ENCODE peak calls at places on chromosome 17, in six cellular contexts. One of them, this sample, is unnamed.

GRCh38 chr17:1460233-1460632 is 4.2 kb upstream of the CRK start:
- DNase-seq in uterus: peak; percentile 50
- DNase-seq in GM23248: peak; percentile 67
- DNase-seq in CD8-positive, alpha-beta memory T cell: no peak
- DNase-seq in esophagus squamous epithelium: no peak
- DNase-seq in GM23338: no peak
- DNase-seq in this sample: peak; percentile 84

GRCh38 chr17:59311051-59311468 is 20.4 kb upstream of the YPEL2 start:
- DNase-seq in uterus: peak; percentile 21
- DNase-seq in GM23248: peak; percentile 74
- DNase-seq in CD8-positive, alpha-beta memory T cell: peak; percentile 64
- DNase-seq in esophagus squamous epithelium: no peak
- DNase-seq in GM23338: peak; percentile 80
- DNase-seq in this sample: no peak

GRCh38 chr17:7207120-7208001 is 12.3 kb downstream of the DLG4 start:
- DNase-seq in uterus: peak; percentile 73
- DNase-seq in GM23248: peak; percentile 73
- DNase-seq in CD8-positive, alpha-beta memory T cell: no peak
- DNase-seq in esophagus squamous epithelium: no peak
- DNase-seq in GM23338: no peak
- DNase-seq in this sample: no peak

GRCh38 chr17:50680126-50680525 is 27.6 kb downstream of the ANKRD40 start:
- DNase-seq in uterus: no peak
- DNase-seq in GM23248: no peak
- DNase-seq in CD8-positive, alpha-beta memory T cell: no peak
- DNase-seq in esophagus squamous epithelium: no peak
- DNase-seq in GM23338: no peak
- DNase-seq in this sample: no peak

GRCh38 chr17:45782889-45783592 is 1.1 kb upstream of the CRHR1 start:
- DNase-seq in uterus: peak; percentile 42
- DNase-seq in GM23248: peak; percentile 31
- DNase-seq in CD8-positive, alpha-beta memory T cell: peak; percentile 8
- DNase-seq in esophagus squamous epithelium: no peak
- DNase-seq in GM23338: peak; percentile 80
- DNase-seq in this sample: no peak

GRCh38 chr17:44807093-44807816 is 22.8 kb downstream of the GJC1 start:
- DNase-seq in uterus: no peak
- DNase-seq in GM23248: no peak
- DNase-seq in CD8-positive, alpha-beta memory T cell: no peak
- DNase-seq in esophagus squamous epithelium: no peak
- DNase-seq in GM23338: no peak
- DNase-seq in this sample: no peak

GRCh38 chr17:9987779-9988585 is 82.9 kb upstream of the RCVRN start:
- DNase-seq in uterus: no peak
- DNase-seq in GM23248: peak; percentile 54
- DNase-seq in CD8-positive, alpha-beta memory T cell: no peak
- DNase-seq in esophagus squamous epithelium: no peak
- DNase-seq in GM23338: peak; percentile 68
- DNase-seq in this sample: peak; percentile 54

GRCh38 chr17:15038656-15039055 is 226.5 kb downstream of the PMP22 start:
- DNase-seq in uterus: no peak
- DNase-seq in GM23248: peak; percentile 75
- DNase-seq in CD8-positive, alpha-beta memory T cell: no peak
- DNase-seq in esophagus squamous epithelium: no peak
- DNase-seq in GM23338: no peak
- DNase-seq in this sample: no peak

GRCh38 chr17:81422776-81423697 is 27.8 kb downstream of the BAHCC1 start:
- DNase-seq in uterus: peak; percentile 88
- DNase-seq in GM23248: peak; percentile 98
- DNase-seq in CD8-positive, alpha-beta memory T cell: no peak
- DNase-seq in esophagus squamous epithelium: no peak
- DNase-seq in GM23338: no peak
- DNase-seq in this sample: peak; percentile 77

GRCh38 chr17:82598256-82599011 is 49.8 kb downstream of the WDR45B start:
- DNase-seq in uterus: no peak
- DNase-seq in GM23248: peak; percentile 79
- DNase-seq in CD8-positive, alpha-beta memory T cell: no peak
- DNase-seq in esophagus squamous epithelium: no peak
- DNase-seq in GM23338: no peak
- DNase-seq in this sample: peak; percentile 37

GRCh38 chr17:45135978-45136791 is 698 bp downstream of the ACBD4 start:
- DNase-seq in uterus: no peak
- DNase-seq in GM23248: peak; percentile 62
- DNase-seq in CD8-positive, alpha-beta memory T cell: no peak
- DNase-seq in esophagus squamous epithelium: no peak
- DNase-seq in GM23338: no peak
- DNase-seq in this sample: peak; percentile 45

GRCh38 chr17:29776026-29776425 is 153.3 kb upstream of the CORO6 start:
- DNase-seq in uterus: no peak
- DNase-seq in GM23248: no peak
- DNase-seq in CD8-positive, alpha-beta memory T cell: no peak
- DNase-seq in esophagus squamous epithelium: no peak
- DNase-seq in GM23338: no peak
- DNase-seq in this sample: no peak

GRCh38 chr17:71792966-71793365 is 327.9 kb upstream of the SOX9 start:
- DNase-seq in uterus: no peak
- DNase-seq in GM23248: peak; percentile 86
- DNase-seq in CD8-positive, alpha-beta memory T cell: no peak
- DNase-seq in esophagus squamous epithelium: no peak
- DNase-seq in GM23338: peak; percentile 6
- DNase-seq in this sample: no peak

GRCh38 chr17:44785921-44786320 is 27.1 kb downstream of the ADAM11 start:
- DNase-seq in uterus: no peak
- DNase-seq in GM23248: no peak
- DNase-seq in CD8-positive, alpha-beta memory T cell: no peak
- DNase-seq in esophagus squamous epithelium: no peak
- DNase-seq in GM23338: no peak
- DNase-seq in this sample: no peak

GRCh38 chr17:17698869-17699351 is 17.7 kb downstream of the RAI1 start:
- DNase-seq in uterus: peak; percentile 59
- DNase-seq in GM23248: peak; percentile 45
- DNase-seq in CD8-positive, alpha-beta memory T cell: no peak
- DNase-seq in esophagus squamous epithelium: no peak
- DNase-seq in GM23338: peak; percentile 70
- DNase-seq in this sample: no peak

GRCh38 chr17:6366144-6366755 is 68.7 kb downstream of the AIPL1 start:
- DNase-seq in uterus: no peak
- DNase-seq in GM23248: peak; percentile 43
- DNase-seq in CD8-positive, alpha-beta memory T cell: no peak
- DNase-seq in esophagus squamous epithelium: no peak
- DNase-seq in GM23338: no peak
- DNase-seq in this sample: no peak

GRCh38 chr17:28745052-28745776 is 1.4 kb downstream of the TRAF4 start:
- DNase-seq in uterus: peak; percentile 51
- DNase-seq in GM23248: peak; percentile 80
- DNase-seq in CD8-positive, alpha-beta memory T cell: peak; percentile 33
- DNase-seq in esophagus squamous epithelium: no peak
- DNase-seq in GM23338: peak; percentile 75
- DNase-seq in this sample: peak; percentile 65

GRCh38 chr17:82416771-82417170 is 1.4 kb upstream of the HEXD start:
- DNase-seq in uterus: no peak
- DNase-seq in GM23248: peak; percentile 28
- DNase-seq in CD8-positive, alpha-beta memory T cell: no peak
- DNase-seq in esophagus squamous epithelium: no peak
- DNase-seq in GM23338: no peak
- DNase-seq in this sample: no peak

GRCh38 chr17:49676276-49676868 is 1.5 kb downstream of the SPOP start:
- DNase-seq in uterus: no peak
- DNase-seq in GM23248: peak; percentile 78
- DNase-seq in CD8-positive, alpha-beta memory T cell: peak; percentile 81
- DNase-seq in esophagus squamous epithelium: no peak
- DNase-seq in GM23338: peak; percentile 59
- DNase-seq in this sample: no peak

GRCh38 chr17:80260791-80261158 is at the start of gene RNF213:
- DNase-seq in uterus: peak; percentile 56
- DNase-seq in GM23248: peak; percentile 66
- DNase-seq in CD8-positive, alpha-beta memory T cell: peak; percentile 65
- DNase-seq in esophagus squamous epithelium: no peak
- DNase-seq in GM23338: peak; percentile 64
- DNase-seq in this sample: peak; percentile 81
- H3K4me1 ChIP-seq in uterus: no peaks in the 10 kb centered on the region
- H3K4me1 ChIP-seq in GM23248: peaks cover 15% of the 10 kb centered on the region
- H3K4me1 ChIP-seq in CD8-positive, alpha-beta memory T cell: peaks cover 34% of the 10 kb centered on the region
- H3K4me1 ChIP-seq in esophagus squamous epithelium: peaks cover 40% of the 10 kb centered on the region
- H3K4me1 ChIP-seq in GM23338: peaks cover 41% of the 10 kb centered on the region
- H3K4me1 ChIP-seq in this sample: peaks cover 55% of the 10 kb centered on the region

DNA sequence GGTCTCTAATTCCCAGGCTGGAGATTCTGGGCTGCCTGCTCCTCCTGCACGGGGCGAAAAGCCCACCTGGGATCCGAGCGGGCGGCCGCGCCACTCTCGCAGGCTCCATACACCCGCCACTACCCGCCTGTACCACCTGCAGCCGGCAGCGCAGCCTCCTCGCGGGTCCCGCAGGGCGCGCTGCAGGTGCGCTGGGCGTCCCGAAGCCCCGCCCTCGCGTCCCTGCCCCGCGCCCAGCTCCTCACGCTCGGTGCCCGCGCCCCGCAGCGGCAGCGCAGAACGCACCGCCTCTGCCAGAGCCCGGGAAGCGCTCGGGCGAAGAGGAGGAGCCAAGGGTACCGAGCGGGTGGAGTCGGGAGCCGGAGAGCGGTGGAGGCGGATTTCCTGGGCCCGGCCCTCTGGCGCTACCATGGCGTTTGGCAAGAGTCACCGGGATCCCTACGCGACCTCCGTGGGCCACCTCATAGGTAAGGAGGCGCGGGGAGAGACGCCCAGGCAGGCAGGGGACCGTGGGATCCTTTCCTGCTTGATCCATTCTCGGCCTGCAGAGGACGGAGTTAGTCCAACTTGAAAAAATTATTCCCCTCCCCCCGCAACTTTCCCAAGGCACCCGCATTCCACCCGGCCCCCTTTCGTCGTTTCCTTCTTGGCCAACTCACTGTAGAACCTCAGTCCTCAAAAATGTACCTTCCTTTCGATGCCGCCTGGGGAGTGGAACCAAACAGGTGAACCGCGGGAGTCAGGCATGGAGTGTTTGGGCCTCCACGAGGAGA is at the start of gene TOM1L1:
- DNase-seq in uterus: peak; percentile 49
- DNase-seq in GM23248: peak; percentile 80
- DNase-seq in CD8-positive, alpha-beta memory T cell: no peak
- DNase-seq in esophagus squamous epithelium: no peak
- DNase-seq in GM23338: peak; percentile 94
- DNase-seq in this sample: peak; percentile 88
- H3K27ac ChIP-seq in uterus: peak within 1 kb of the TSS; percentile 17
- H3K27ac ChIP-seq in GM23248: no peak within 1 kb of the TSS
- H3K27ac ChIP-seq in CD8-positive, alpha-beta memory T cell: peak within 1 kb of the TSS; percentile 31
- H3K27ac ChIP-seq in esophagus squamous epithelium: peak within 1 kb of the TSS; percentile 85
- H3K27ac ChIP-seq in GM23338: peak within 1 kb of the TSS; percentile 98
- H3K27ac ChIP-seq in this sample: peak within 1 kb of the TSS; percentile 70

GRCh38 chr17:47278561-47278960 is 24.9 kb downstream of the ITGB3 start:
- DNase-seq in uterus: no peak
- DNase-seq in GM23248: no peak
- DNase-seq in CD8-positive, alpha-beta memory T cell: no peak
- DNase-seq in esophagus squamous epithelium: no peak
- DNase-seq in GM23338: no peak
- DNase-seq in this sample: no peak
- H3K4me3 ChIP-seq in uterus: no peak overlapping the region
- H3K4me3 ChIP-seq in GM23248: peak overlapping the region; percentile 32
- H3K4me3 ChIP-seq in CD8-positive, alpha-beta memory T cell: no peak overlapping the region
- H3K4me3 ChIP-seq in esophagus squamous epithelium: no peak overlapping the region
- H3K4me3 ChIP-seq in GM23338: no peak overlapping the region
- H3K4me3 ChIP-seq in this sample: no peak overlapping the region

DNA sequence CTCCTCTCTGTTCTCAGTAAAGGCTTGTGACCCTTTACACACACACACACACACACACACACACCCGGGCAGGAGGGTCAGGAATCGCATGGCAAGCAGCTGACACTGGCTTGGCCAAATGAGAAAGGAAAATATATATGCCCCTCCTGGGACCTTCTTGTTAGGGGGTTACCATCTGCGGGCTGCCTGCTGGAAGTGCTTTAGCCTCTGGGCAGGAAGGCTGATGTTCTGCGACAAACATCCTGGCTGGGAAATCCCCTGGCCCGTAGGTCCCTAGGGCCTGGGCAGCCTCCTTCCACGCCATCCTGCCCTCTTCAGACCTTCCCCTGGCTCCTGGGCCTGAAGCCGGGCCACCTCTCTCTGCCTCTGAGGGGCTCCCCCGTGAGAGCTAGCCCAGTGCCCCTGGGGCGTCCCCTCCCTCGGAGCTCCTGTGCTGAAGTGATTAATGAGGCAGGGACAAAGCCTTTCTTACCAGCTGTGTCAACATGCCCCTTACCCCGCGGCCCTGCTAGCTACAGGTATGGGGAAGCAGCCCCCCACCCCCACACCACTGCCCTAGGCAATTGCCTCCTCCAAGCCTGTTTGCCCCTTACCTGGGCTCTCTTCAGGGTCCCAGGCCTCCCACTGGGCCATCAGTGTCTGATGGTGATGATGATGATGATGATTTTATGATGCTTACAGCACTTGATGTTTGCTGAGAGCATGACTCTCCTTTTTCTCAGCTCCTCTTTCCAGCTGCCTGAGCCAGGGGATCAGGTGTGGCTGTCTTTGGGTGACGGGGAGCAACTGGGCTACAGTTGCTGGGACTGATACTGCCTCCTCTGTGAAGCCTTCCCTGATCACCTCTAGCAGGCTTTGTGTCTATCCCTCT is 32.8 kb upstream of the ETV4 start:
- DNase-seq in uterus: no peak
- DNase-seq in GM23248: peak; percentile 62
- DNase-seq in CD8-positive, alpha-beta memory T cell: no peak
- DNase-seq in esophagus squamous epithelium: no peak
- DNase-seq in GM23338: peak; percentile 49
- DNase-seq in this sample: no peak
- H3K4me1 ChIP-seq in uterus: no peaks in the 10 kb centered on the region
- H3K4me1 ChIP-seq in GM23248: peaks cover 23% of the 10 kb centered on the region
- H3K4me1 ChIP-seq in CD8-positive, alpha-beta memory T cell: peaks cover 13% of the 10 kb centered on the region
- H3K4me1 ChIP-seq in esophagus squamous epithelium: peaks cover 13% of the 10 kb centered on the region
- H3K4me1 ChIP-seq in GM23338: peaks cover 35% of the 10 kb centered on the region
- H3K4me1 ChIP-seq in this sample: peaks cover 19% of the 10 kb centered on the region

GRCh38 chr17:60526726-60527125 is 684 bp upstream of the APPBP2 start:
- DNase-seq in uterus: no peak
- DNase-seq in GM23248: peak; percentile 53
- DNase-seq in CD8-positive, alpha-beta memory T cell: no peak
- DNase-seq in esophagus squamous epithelium: no peak
- DNase-seq in GM23338: peak; percentile 19
- DNase-seq in this sample: no peak
- H3K27ac ChIP-seq in uterus: peak overlapping the region; percentile 99
- H3K27ac ChIP-seq in GM23248: peak overlapping the region; percentile 97
- H3K27ac ChIP-seq in CD8-positive, alpha-beta memory T cell: peak overlapping the region; percentile 96
- H3K27ac ChIP-seq in esophagus squamous epithelium: peak overlapping the region; percentile 99
- H3K27ac ChIP-seq in GM23338: peak overlapping the region; percentile 98
- H3K27ac ChIP-seq in this sample: peak overlapping the region; percentile 99

GRCh38 chr17:40069751-40070643 is 7.2 kb downstream of the THRA start:
- DNase-seq in uterus: peak; percentile 57
- DNase-seq in GM23248: peak; percentile 74
- DNase-seq in CD8-positive, alpha-beta memory T cell: peak; percentile 46
- DNase-seq in esophagus squamous epithelium: no peak
- DNase-seq in GM23338: peak; percentile 55
- DNase-seq in this sample: no peak

GRCh38 chr17:40067710-40068109 is 4.9 kb downstream of the THRA start:
- DNase-seq in uterus: no peak
- DNase-seq in GM23248: no peak
- DNase-seq in CD8-positive, alpha-beta memory T cell: no peak
- DNase-seq in esophagus squamous epithelium: no peak
- DNase-seq in GM23338: no peak
- DNase-seq in this sample: no peak

GRCh38 chr17:40068917-40069750 is 6.4 kb downstream of the THRA start:
- DNase-seq in uterus: peak; percentile 96
- DNase-seq in GM23248: peak; percentile 94
- DNase-seq in CD8-positive, alpha-beta memory T cell: peak; percentile 74
- DNase-seq in esophagus squamous epithelium: no peak
- DNase-seq in GM23338: peak; percentile 76
- DNase-seq in this sample: peak; percentile 89

GRCh38 chr17:40068129-40068581 is 5.4 kb downstream of the THRA start:
- DNase-seq in uterus: no peak
- DNase-seq in GM23248: peak; percentile 55
- DNase-seq in CD8-positive, alpha-beta memory T cell: no peak
- DNase-seq in esophagus squamous epithelium: no peak
- DNase-seq in GM23338: no peak
- DNase-seq in this sample: no peak

GRCh38 chr17:40068584-40068916 is 5.8 kb downstream of the THRA start:
- DNase-seq in uterus: no peak
- DNase-seq in GM23248: no peak
- DNase-seq in CD8-positive, alpha-beta memory T cell: no peak
- DNase-seq in esophagus squamous epithelium: no peak
- DNase-seq in GM23338: no peak
- DNase-seq in this sample: no peak
- H3K4me3 ChIP-seq in uterus: peak overlapping the region; percentile 35
- H3K4me3 ChIP-seq in GM23248: peak overlapping the region; percentile 75
- H3K4me3 ChIP-seq in CD8-positive, alpha-beta memory T cell: peak overlapping the region; percentile 68
- H3K4me3 ChIP-seq in esophagus squamous epithelium: no peak overlapping the region
- H3K4me3 ChIP-seq in GM23338: peak overlapping the region; percentile 54
- H3K4me3 ChIP-seq in this sample: peak overlapping the region; percentile 39

This sample was measured in lower lobe of right lung.